ENCODE peak calls at places on chromosomes 1 and 21, in four cellular contexts. G is DND-41; P is CD8-positive, alpha-beta memory T cell; R is tibial nerve. A is an unnamed sample.

GRCh38 chr1:183330335-183330734 is 87.8 kb downstream of the NMNAT2 start:
- DNase-seq in G (no peak), R (no peak), P (no peak), A (no peak)

GRCh38 chr1:111370871-111371270 is 56.7 kb downstream of the OVGP1 start:
- DNase-seq in R (no peak), G (no peak), P (no peak), A (no peak)

GRCh38 chr1:201095581-201096531 is 16.4 kb downstream of the CACNA1S start:
- DNase-seq in G (no peak), P (no peak), R (no peak), A (no peak)

GRCh38 chr21:18369115-18369514 is 34.5 kb downstream of the TMPRSS15 start:
- DNase-seq in G (no peak), P (no peak), R (no peak), A (no peak)

GRCh38 chr1:245444181-245444580 is 289.4 kb downstream of the KIF26B start:
- DNase-seq in G (peak; percentile 50), P (no peak), R (no peak), A (no peak)

GRCh38 chr1:160711528-160712311 is at the start of gene CD48:
- DNase-seq in G (peak; percentile 77), R (no peak), P (peak; percentile 78), A (peak; percentile 41)

GRCh38 chr1:210777914-210778313 is 356.0 kb downstream of the KCNH1 start:
- DNase-seq in G (no peak), P (no peak), R (no peak), A (no peak)

GRCh38 chr1:8629241-8630091 is 188.0 kb downstream of the RERE start:
- DNase-seq in P (no peak), G (no peak), R (no peak), A (peak; percentile 64)

GRCh38 chr1:111619635-111620411 is at the start of gene RAP1A:
- DNase-seq in P (peak; percentile 95), G (peak; percentile 95), R (peak; percentile 96), A (peak; percentile 93)

GRCh38 chr1:70142120-70142519 is 63.3 kb downstream of the LRRC40 start:
- DNase-seq in G (no peak), R (no peak), P (no peak), A (no peak)

GRCh38 chr1:41739061-41739955 is 179.4 kb downstream of the HIVEP3 start:
- DNase-seq in G (no peak), R (peak; percentile 74), P (peak; percentile 77), A (peak; percentile 48)

DNA sequence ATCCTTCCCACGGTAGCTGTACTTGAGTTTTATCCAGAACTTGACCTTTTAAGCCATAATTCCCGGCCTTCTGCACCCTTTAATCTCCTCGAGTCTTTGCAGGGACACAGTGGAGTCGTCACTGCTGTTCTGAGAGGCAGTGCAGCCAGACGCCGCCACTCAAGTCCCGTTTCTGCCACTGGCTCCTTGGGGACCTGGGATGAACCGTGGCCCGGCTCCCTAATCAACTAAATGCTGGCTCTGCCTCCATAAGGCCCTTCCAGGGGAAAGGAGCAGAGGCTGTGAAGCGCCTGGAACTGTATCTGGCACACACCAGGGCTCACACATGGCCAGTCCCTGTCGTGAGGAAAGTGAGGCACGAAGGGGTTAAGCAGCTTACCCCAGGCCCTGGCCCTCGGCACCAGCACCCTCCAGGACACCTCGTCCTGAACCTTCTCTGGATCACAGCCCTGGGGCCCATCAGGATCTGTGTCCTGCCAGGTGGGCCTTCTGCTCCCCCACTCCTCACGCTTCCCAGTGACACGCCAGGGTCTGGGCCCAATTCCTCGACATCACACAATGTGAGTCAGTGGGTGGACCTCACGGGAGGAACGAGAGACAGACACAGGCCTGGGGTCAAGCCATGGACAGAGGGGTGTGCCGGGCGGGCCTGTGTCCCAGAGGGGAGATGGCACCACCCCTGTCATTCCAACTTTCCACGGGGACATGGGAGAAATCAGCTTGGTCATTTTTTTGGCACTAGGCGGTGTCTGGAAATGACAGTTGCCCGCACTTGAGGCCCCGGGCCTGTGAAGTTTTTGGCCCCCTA is 23.5 kb upstream of the C1orf174 start:
- DNase-seq in G (no peak), R (no peak), P (peak; percentile 33), A (no peak)
- H3K27me3 ChIP-seq in G (no peaks in the 10 kb centered on the region), R (no peaks in the 10 kb centered on the region), P (no peaks in the 10 kb centered on the region), A (no peaks in the 10 kb centered on the region)

DNA sequence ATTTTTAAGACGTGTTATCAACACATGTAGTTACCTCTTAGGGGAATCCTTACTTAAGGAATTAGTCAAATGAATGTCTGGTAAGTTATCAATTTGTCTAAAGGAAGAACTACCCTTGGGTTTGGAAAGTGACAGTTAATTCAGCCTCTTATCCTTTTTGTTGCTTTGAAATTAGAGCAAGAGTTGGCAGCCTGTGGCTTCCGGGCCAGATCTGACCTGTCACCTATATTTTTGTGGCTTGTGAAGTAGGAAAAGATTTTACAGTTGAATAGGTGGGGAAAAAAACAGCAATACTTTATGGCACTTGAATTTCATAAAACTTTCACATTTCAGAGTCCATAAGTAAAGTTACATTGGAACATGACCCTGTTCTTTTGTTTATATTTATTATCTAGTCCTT is 5.5 kb downstream of the MRPS6 start:
- DNase-seq in R (no peak), P (no peak), G (peak; percentile 61), A (no peak)
- H3K4me1 ChIP-seq in R (no peaks in the 10 kb centered on the region), P (peaks cover 91% of the 10 kb centered on the region), G (peaks cover 83% of the 10 kb centered on the region), A (peaks cover 73% of the 10 kb centered on the region)

GRCh38 chr1:12080156-12080555 is 17.1 kb downstream of the TNFRSF8 start:
- DNase-seq in P (peak; percentile 14), R (no peak), G (no peak), A (no peak)
- H3K27me3 ChIP-seq in P (no peaks in the 10 kb centered on the region), R (no peaks in the 10 kb centered on the region), G (no peaks in the 10 kb centered on the region), A (no peaks in the 10 kb centered on the region)

GRCh38 chr1:24120965-24121364 is 9.0 kb upstream of the MYOM3 start:
- DNase-seq in G (no peak), P (no peak), R (no peak), A (no peak)

GRCh38 chr1:24119489-24119858 is 7.5 kb upstream of the MYOM3 start:
- DNase-seq in P (no peak), G (no peak), R (no peak), A (no peak)

GRCh38 chr1:24121406-24121805 is 9.5 kb upstream of the MYOM3 start:
- DNase-seq in P (no peak), R (no peak), G (no peak), A (no peak)

GRCh38 chr1:24118410-24119242 is 6.7 kb upstream of the MYOM3 start:
- DNase-seq in P (no peak), R (no peak), G (no peak), A (no peak)

GRCh38 chr1:24119859-24120756 is 8.2 kb upstream of the MYOM3 start:
- DNase-seq in P (no peak), G (no peak), R (peak; percentile 16), A (no peak)
- H3K4me1 ChIP-seq in P (no peaks in the 10 kb centered on the region), G (no peaks in the 10 kb centered on the region), R (no peaks in the 10 kb centered on the region), A (no peaks in the 10 kb centered on the region)

GRCh38 chr1:212607206-212607923 is 1.2 kb upstream of the ATF3 start:
- DNase-seq in R (peak; percentile 38), P (peak; percentile 58), G (no peak), A (peak; percentile 8)

GRCh38 chr1:212606734-212607205 is 1.8 kb upstream of the ATF3 start:
- DNase-seq in P (peak; percentile 76), G (no peak), R (peak; percentile 23), A (peak; percentile 43)

GRCh38 chr1:212606042-212606733 is 2.4 kb upstream of the ATF3 start:
- DNase-seq in P (no peak), R (no peak), G (no peak), A (no peak)

GRCh38 chr1:212607924-212608208 is 695 bp upstream of the ATF3 start:
- DNase-seq in G (no peak), R (no peak), P (no peak), A (no peak)

GRCh38 chr1:212605441-212605976 is 3.1 kb upstream of the ATF3 start:
- DNase-seq in R (no peak), G (no peak), P (no peak), A (no peak)
- H3K27me3 ChIP-seq in R (no peaks in the 10 kb centered on the region), G (peaks cover 74% of the 10 kb centered on the region), P (peaks cover 37% of the 10 kb centered on the region), A (peaks cover 67% of the 10 kb centered on the region)

DNA sequence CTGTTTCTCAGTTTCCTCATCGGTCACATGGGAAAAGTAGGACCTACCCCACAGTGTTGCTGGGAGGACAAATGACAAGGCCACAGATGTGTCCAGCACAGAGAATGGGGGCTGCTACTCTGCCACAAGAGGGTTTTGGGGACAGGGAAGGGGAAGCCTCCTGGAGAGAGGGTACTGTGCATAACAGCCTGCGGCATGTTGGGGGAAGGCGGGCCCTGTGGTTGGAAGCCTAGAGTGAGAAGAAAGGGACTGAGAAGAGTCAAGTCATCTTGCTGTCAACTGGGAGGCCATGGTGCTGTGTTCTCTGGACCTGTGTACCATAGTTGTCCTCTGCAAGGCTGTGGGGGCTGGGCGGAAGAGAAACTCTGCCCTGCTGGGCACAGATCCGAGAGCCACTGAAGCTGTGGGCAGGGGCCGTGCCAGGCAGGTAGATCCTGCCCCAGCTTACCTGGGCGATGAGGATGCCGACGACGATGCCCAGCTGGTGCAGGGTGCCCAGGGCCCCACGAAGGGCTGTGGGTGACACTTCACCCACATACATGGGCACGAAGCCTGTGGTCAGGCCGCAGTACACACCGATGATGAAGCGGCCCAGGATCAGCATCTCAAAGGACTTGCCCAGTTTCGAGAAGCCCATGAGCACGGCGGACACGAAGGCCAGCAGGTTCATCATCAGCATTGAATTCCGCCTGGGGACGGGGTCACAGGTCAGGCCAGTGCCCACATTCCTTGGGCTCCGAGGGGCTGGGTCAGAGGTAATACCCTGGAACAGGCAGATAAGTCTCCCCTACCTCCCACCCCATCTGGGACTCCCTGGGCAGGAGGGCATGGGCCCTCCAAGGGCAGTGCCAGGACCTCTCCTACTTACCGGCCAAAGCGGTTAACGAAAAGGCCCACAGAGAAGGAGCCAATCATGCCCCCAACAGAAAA is 28.2 kb downstream of the SLC2A1 start:
- DNase-seq in R (no peak), P (no peak), G (no peak), A (no peak)
- H3K4me1 ChIP-seq in R (no peaks in the 10 kb centered on the region), P (peaks cover 63% of the 10 kb centered on the region), G (peaks cover 59% of the 10 kb centered on the region), A (peaks cover 55% of the 10 kb centered on the region)

GRCh38 chr1:228007054-228007800 is 429 bp downstream of the WNT3A start:
- DNase-seq in R (no peak), G (no peak), P (no peak), A (no peak)

GRCh38 chr1:228006793-228007053 is at the start of gene WNT3A:
- DNase-seq in G (no peak), P (no peak), R (no peak), A (no peak)

GRCh38 chr1:228004887-228005462 is 1.8 kb upstream of the WNT3A start:
- DNase-seq in P (no peak), R (no peak), G (no peak), A (no peak)

GRCh38 chr1:228005511-228006033 is 1.2 kb upstream of the WNT3A start:
- DNase-seq in P (no peak), R (no peak), G (no peak), A (no peak)

DNA sequence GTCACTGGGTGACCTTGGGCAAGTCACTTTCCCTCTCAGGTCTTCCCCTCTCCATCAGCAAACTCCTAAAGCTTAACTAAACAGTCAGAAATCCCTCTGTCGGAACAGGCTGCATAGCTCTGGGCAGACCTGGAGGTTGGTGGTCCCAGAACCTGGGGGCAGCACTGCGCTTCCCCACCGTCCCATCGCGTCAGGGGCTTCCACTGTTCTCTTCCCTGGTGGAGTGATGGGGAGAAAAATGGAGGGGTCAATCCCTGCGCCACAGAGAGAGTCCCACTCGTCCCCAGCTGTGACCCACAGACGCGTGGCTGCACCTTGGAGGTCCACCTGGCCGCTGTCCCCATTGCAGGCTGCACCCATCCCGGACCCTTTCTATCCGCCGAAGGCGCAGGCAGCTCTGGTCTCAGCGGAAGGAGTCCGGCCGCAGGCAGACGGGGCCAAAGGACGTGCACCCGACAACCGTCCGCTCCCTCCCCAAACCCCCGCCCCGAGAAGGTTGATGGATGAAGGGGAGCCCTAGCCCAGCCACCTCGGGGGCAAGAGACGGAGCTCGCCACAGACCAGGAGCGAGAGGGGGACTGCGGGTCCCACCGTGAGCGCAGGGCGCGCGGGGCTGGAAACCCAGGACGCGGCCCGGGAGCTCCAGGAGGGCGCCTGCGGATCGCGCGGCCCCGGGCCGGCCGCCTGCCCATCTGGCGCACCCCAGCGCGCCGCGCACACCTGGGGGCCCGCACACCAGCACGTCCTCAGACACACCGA is 585 bp upstream of the WNT3A start:
- DNase-seq in P (no peak), G (no peak), R (no peak), A (no peak)
- H3K27me3 ChIP-seq in P (peaks cover 36% of the 10 kb centered on the region), G (no peaks in the 10 kb centered on the region), R (no peaks in the 10 kb centered on the region), A (peaks cover 7% of the 10 kb centered on the region)

A was measured in CD4-positive, CD25-positive, alpha-beta regulatory T cell.